ENCODE peak calls at places on chromosome 13, in four cellular contexts. One of them, this sample, is unnamed.

GRCh38 chr13:74210693-74211393 is 76.6 kb upstream of the KLF12 start:
- DNase-seq in effector memory CD8-positive, alpha-beta T cell: no peak
- DNase-seq in CD4-positive, alpha-beta T cell: no peak
- DNase-seq in substantia nigra: peak; percentile 10
- DNase-seq in this sample: peak; percentile 92

GRCh38 chr13:85314686-85315085 is 484.5 kb downstream of the SLITRK6 start:
- DNase-seq in CD4-positive, alpha-beta T cell: no peak
- DNase-seq in substantia nigra: peak; percentile 4
- DNase-seq in effector memory CD8-positive, alpha-beta T cell: no peak
- DNase-seq in this sample: no peak

GRCh38 chr13:93882086-93882651 is 597.3 kb downstream of the DCT start:
- DNase-seq in CD4-positive, alpha-beta T cell: no peak
- DNase-seq in effector memory CD8-positive, alpha-beta T cell: no peak
- DNase-seq in substantia nigra: no peak
- DNase-seq in this sample: no peak

GRCh38 chr13:52922961-52923360 is 74.5 kb upstream of the PCDH8 start:
- DNase-seq in substantia nigra: no peak
- DNase-seq in effector memory CD8-positive, alpha-beta T cell: no peak
- DNase-seq in CD4-positive, alpha-beta T cell: no peak
- DNase-seq in this sample: no peak

GRCh38 chr13:96821971-96822370 is 172.3 kb downstream of the OXGR1 start:
- DNase-seq in effector memory CD8-positive, alpha-beta T cell: no peak
- DNase-seq in substantia nigra: no peak
- DNase-seq in CD4-positive, alpha-beta T cell: no peak
- DNase-seq in this sample: no peak

GRCh38 chr13:72457151-72457550 is 270.3 kb downstream of the MZT1 start:
- DNase-seq in substantia nigra: no peak
- DNase-seq in effector memory CD8-positive, alpha-beta T cell: no peak
- DNase-seq in CD4-positive, alpha-beta T cell: no peak
- DNase-seq in this sample: no peak

GRCh38 chr13:95644611-95645052 is at the start of gene DZIP1:
- DNase-seq in CD4-positive, alpha-beta T cell: no peak
- DNase-seq in effector memory CD8-positive, alpha-beta T cell: no peak
- DNase-seq in substantia nigra: peak; percentile 81
- DNase-seq in this sample: peak; percentile 73

GRCh38 chr13:61247149-61247936 is 168.3 kb downstream of the PCDH20 start:
- DNase-seq in effector memory CD8-positive, alpha-beta T cell: no peak
- DNase-seq in CD4-positive, alpha-beta T cell: no peak
- DNase-seq in substantia nigra: no peak
- DNase-seq in this sample: no peak

GRCh38 chr13:30114586-30115256 is 192.6 kb downstream of the KATNAL1 start:
- DNase-seq in substantia nigra: peak; percentile 88
- DNase-seq in CD4-positive, alpha-beta T cell: peak; percentile 95
- DNase-seq in effector memory CD8-positive, alpha-beta T cell: peak; percentile 95
- DNase-seq in this sample: peak; percentile 90

GRCh38 chr13:47433461-47434005 is 536.7 kb upstream of the HTR2A start:
- DNase-seq in substantia nigra: no peak
- DNase-seq in CD4-positive, alpha-beta T cell: no peak
- DNase-seq in effector memory CD8-positive, alpha-beta T cell: no peak
- DNase-seq in this sample: no peak